ENCODE peak calls at places on chromosomes 12 and 14, in six cellular contexts. Z is neuronal stem cell, C is mesendoderm, B is IMR-90, E is H9, K is trophoblast cell. F is an unnamed sample.

GRCh38 chr12:47835017-47835830 is 15.5 kb upstream of the HDAC7 start:
- DNase-seq in K (no peak), B (no peak), C (no peak), Z (no peak), E (peak; percentile 28), F (no peak)

GRCh38 chr12:110813298-110813697 is 33.5 kb upstream of the CCDC63 start:
- DNase-seq in C (no peak), B (no peak), Z (no peak), K (no peak), E (peak; percentile 50), F (no peak)

GRCh38 chr12:64674367-64674922 is 64.2 kb downstream of the RASSF3 start:
- DNase-seq in Z (no peak), C (no peak), E (no peak), K (peak; percentile 31), B (no peak), F (no peak)

GRCh38 chr12:64696065-64696741 is 63.0 kb downstream of the GNS start:
- DNase-seq in C (no peak), B (peak; percentile 43), K (no peak), E (no peak), Z (peak; percentile 18), F (no peak)

GRCh38 chr12:106181416-106182114 is 42.8 kb upstream of the NUAK1 start:
- DNase-seq in E (no peak), Z (no peak), C (no peak), B (no peak), K (no peak), F (no peak)

GRCh38 chr12:43937947-43938346 is 102.1 kb downstream of the TMEM117 start:
- DNase-seq in E (peak; percentile 35), B (peak; percentile 25), C (peak; percentile 33), K (peak; percentile 6), Z (no peak), F (no peak)

GRCh38 chr12:67442347-67442841 is 173.2 kb downstream of the CAND1 start:
- DNase-seq in K (no peak), B (no peak), Z (no peak), E (no peak), C (no peak), F (no peak)

GRCh38 chr12:88931598-88931997 is 351.3 kb upstream of the KITLG start:
- DNase-seq in C (peak; percentile 66), K (no peak), E (no peak), B (no peak), Z (no peak), F (no peak)

GRCh38 chr12:68854554-68854953 is 46.6 kb downstream of the MDM2 start:
- DNase-seq in C (no peak), E (no peak), K (no peak), B (no peak), Z (no peak), F (no peak)

DNA sequence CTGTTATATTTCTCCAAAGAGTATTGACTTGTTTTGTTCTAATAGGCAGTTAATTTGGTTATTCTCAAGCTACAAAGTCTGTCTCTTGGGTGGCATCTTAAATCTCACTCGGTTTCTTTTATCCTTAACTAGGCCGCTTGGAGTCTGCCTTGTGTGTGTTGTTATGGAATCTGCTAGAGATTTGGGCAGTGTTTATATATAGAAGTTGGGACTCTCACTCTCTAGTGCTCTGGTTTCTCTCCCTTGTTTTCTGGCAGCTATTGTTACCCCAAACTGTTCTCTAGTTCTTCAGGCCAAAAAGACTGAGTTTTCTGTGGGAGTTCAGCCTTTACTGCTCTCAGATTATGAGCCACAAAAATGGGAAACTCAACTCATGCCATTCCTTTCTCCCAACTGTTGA is 11.0 kb downstream of the PSMA6 start:
- DNase-seq in C (no peak), B (no peak), E (no peak), K (no peak), Z (no peak), F (no peak)
- H3K79me1 ChIP-seq in C (peaks cover 8% of the 10 kb centered on the region), B (peaks cover 47% of the 10 kb centered on the region), E (peaks cover 10% of the 10 kb centered on the region), K (no peaks in the 10 kb centered on the region), Z (peaks cover 11% of the 10 kb centered on the region), F (no peaks in the 10 kb centered on the region)

GRCh38 chr12:2605301-2605700 is 189.5 kb upstream of the FKBP4 start:
- DNase-seq in C (no peak), Z (no peak), E (no peak), B (no peak), K (no peak), F (no peak)
- H3K79me1 ChIP-seq in C (no peaks in the 10 kb centered on the region), Z (no peaks in the 10 kb centered on the region), E (no peaks in the 10 kb centered on the region), B (no peaks in the 10 kb centered on the region), K (no peaks in the 10 kb centered on the region), F (no peaks in the 10 kb centered on the region)

GRCh38 chr14:102200690-102201368 is 61.1 kb downstream of the WDR20 start:
- DNase-seq in B (peak; percentile 21), E (no peak), C (no peak), Z (no peak), K (no peak), F (no peak)

GRCh38 chr14:102201776-102202175 is 62.1 kb downstream of the WDR20 start:
- DNase-seq in E (no peak), C (no peak), Z (no peak), K (no peak), B (no peak), F (no peak)

GRCh38 chr14:102203382-102203781 is 63.7 kb downstream of the WDR20 start:
- DNase-seq in C (no peak), B (no peak), K (no peak), E (no peak), Z (no peak), F (no peak)

GRCh38 chr14:102201369-102201748 is 61.7 kb downstream of the WDR20 start:
- DNase-seq in K (no peak), B (no peak), Z (no peak), C (no peak), E (no peak), F (no peak)

DNA sequence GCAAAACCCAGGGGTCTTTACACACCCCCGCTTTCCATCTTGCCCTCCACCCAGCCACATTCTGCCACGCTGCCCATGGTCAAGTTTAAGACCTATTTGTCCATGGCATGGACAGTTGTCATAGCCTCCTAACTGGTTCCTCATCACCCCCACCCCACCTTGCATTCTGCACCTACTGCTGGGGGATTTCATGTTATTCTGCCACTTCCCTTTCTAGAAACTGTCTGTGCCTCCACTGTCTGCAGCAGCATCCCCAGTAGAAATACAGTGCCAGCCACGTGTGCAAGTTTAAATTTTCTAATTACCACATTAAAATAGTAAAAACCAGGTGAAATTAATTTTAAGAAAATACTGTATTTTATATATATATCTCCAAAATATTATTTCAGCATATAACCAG is 63.2 kb downstream of the WDR20 start:
- DNase-seq in B (no peak), Z (no peak), K (no peak), C (no peak), E (no peak), F (no peak)
- H3K79me1 ChIP-seq in B (peaks cover 82% of the 10 kb centered on the region), Z (no peaks in the 10 kb centered on the region), K (no peaks in the 10 kb centered on the region), C (peaks cover 32% of the 10 kb centered on the region), E (no peaks in the 10 kb centered on the region), F (peaks cover 11% of the 10 kb centered on the region)

GRCh38 chr12:132020292-132020691 is 70.5 kb downstream of the EP400 start:
- DNase-seq in K (no peak), Z (no peak), E (no peak), B (no peak), C (no peak), F (no peak)
- H3K79me1 ChIP-seq in K (no peaks in the 10 kb centered on the region), Z (peaks cover 4% of the 10 kb centered on the region), E (no peaks in the 10 kb centered on the region), B (peaks cover 9% of the 10 kb centered on the region), C (no peaks in the 10 kb centered on the region), F (peaks cover 2% of the 10 kb centered on the region)

DNA sequence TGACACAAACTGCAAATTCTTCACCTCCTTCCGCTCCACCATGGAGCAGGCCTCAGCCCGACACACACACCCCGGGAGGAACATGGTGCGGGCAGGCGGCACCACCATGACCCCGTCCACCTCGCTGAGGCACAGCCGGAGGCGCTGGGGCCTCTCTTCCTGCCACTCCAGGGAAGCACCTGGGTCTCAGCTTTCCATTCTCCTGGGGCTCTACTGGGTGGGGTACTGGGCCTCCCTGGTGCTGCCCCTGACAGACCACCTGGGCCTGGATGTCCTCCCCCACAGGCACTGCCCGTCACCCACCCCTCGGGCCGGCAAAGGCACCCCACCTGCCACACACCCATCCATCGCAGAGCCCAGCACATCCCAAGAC is 9.9 kb downstream of the AKT1 start:
- DNase-seq in Z (no peak), C (no peak), K (no peak), E (no peak), B (no peak), F (no peak)
- H3K79me1 ChIP-seq in Z (peaks cover 33% of the 10 kb centered on the region), C (no peaks in the 10 kb centered on the region), K (no peaks in the 10 kb centered on the region), E (no peaks in the 10 kb centered on the region), B (peaks cover 51% of the 10 kb centered on the region), F (no peaks in the 10 kb centered on the region)

DNA sequence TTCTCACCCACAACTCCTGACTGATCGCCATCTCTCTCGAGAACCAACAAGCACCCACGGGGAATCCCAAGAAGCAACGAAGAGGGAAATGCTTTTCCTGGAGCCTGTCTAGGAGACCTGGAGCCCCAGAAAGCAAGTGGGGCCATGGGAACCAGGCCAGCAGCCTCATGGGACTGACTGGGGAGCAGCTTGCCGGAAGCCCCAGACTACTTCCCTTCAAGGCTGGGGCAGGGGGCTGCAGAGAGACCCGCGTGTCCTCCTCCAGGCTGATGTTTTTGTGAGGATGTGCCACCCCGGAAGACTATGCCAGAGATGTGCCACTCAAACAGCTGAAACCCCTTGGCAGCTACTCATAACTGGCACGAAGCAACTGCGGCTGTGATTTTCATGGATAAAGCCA is 83.8 kb downstream of the ACTN1 start:
- DNase-seq in Z (no peak), K (no peak), C (no peak), E (no peak), B (no peak), F (no peak)
- H3K79me1 ChIP-seq in Z (peaks cover 8% of the 10 kb centered on the region), K (no peaks in the 10 kb centered on the region), C (peaks cover 1% of the 10 kb centered on the region), E (no peaks in the 10 kb centered on the region), B (peaks cover 97% of the 10 kb centered on the region), F (peaks cover 3% of the 10 kb centered on the region)